ENCODE peak calls at places on chromosomes 5 and 9, in six cellular contexts. W is adipocyte, J is cardiac fibroblast, A is SJSA1, Y is cardiac muscle cell, F is OCI-LY7. Q is an unnamed sample.

GRCh38 chr9:126697350-126697749 is 83.6 kb downstream of the LMX1B start:
- DNase-seq in W (no peak), J (no peak), A (no peak), Y (no peak), F (no peak), Q (no peak)

GRCh38 chr5:64315778-64316177 is 150.1 kb downstream of the RNF180 start:
- DNase-seq in W (no peak), J (peak; percentile 12), A (no peak), Y (no peak), F (no peak), Q (no peak)

GRCh38 chr5:176887252-176887849 is 11.8 kb downstream of the HK3 start:
- DNase-seq in W (no peak), J (no peak), A (no peak), Y (no peak), F (no peak), Q (no peak)

GRCh38 chr9:95505676-95506437 is 10.9 kb downstream of the PTCH1 start:
- DNase-seq in W (peak; percentile 76), J (peak; percentile 48), A (peak; percentile 81), Y (peak; percentile 82), F (peak; percentile 81), Q (no peak)

GRCh38 chr5:78698218-78698751 is 49.7 kb upstream of the LHFPL2 start:
- DNase-seq in W (peak; percentile 66), J (peak; percentile 45), A (no peak), Y (peak; percentile 87), F (no peak), Q (no peak)

GRCh38 chr5:132099073-132099748 is 25.6 kb downstream of the CSF2 start:
- DNase-seq in W (no peak), J (peak; percentile 22), A (no peak), Y (no peak), F (no peak), Q (peak; percentile 73)

GRCh38 chr5:54743997-54744788 is 226.6 kb downstream of the SNX18 start:
- DNase-seq in W (peak; percentile 96), J (peak; percentile 96), A (peak; percentile 96), Y (peak; percentile 97), F (peak; percentile 50), Q (peak; percentile 75)

GRCh38 chr9:132439153-132439552 is 29.1 kb downstream of the CFAP77 start:
- DNase-seq in W (no peak), J (no peak), A (no peak), Y (no peak), F (no peak), Q (no peak)

GRCh38 chr5:30596495-30597064 is 596.9 kb upstream of the CDH6 start:
- DNase-seq in W (no peak), J (no peak), A (no peak), Y (no peak), F (no peak), Q (no peak)

GRCh38 chr5:95035891-95036675 is 248.8 kb downstream of the MCTP1 start:
- DNase-seq in W (peak; percentile 7), J (peak; percentile 66), A (no peak), Y (no peak), F (no peak), Q (no peak)

GRCh38 chr9:21680590-21680989 is 121.8 kb upstream of the MTAP start:
- DNase-seq in W (no peak), J (no peak), A (no peak), Y (no peak), F (no peak), Q (no peak)

GRCh38 chr9:121824651-121825480 is 173.4 kb downstream of the DAB2IP start:
- DNase-seq in W (peak; percentile 11), J (no peak), A (no peak), Y (peak; percentile 13), F (peak; percentile 24), Q (no peak)

GRCh38 chr5:33091571-33092363 is 349.0 kb upstream of the TARS1 start:
- DNase-seq in W (peak; percentile 86), J (peak; percentile 87), A (peak; percentile 77), Y (peak; percentile 71), F (no peak), Q (no peak)

GRCh38 chr5:56148453-56148971 is 84.6 kb downstream of the ANKRD55 start:
- DNase-seq in W (no peak), J (no peak), A (no peak), Y (no peak), F (no peak), Q (peak; percentile 92)

GRCh38 chr5:11619339-11620028 is 284.8 kb downstream of the CTNND2 start:
- DNase-seq in W (no peak), J (no peak), A (no peak), Y (no peak), F (peak; percentile 1), Q (peak; percentile 15)

GRCh38 chr5:66898241-66899039 is 298.2 kb downstream of the CD180 start:
- DNase-seq in W (no peak), J (peak; percentile 19), A (no peak), Y (no peak), F (no peak), Q (no peak)

GRCh38 chr9:129142115-129142514 is 30.9 kb downstream of the PTPA start:
- DNase-seq in W (no peak), J (no peak), A (no peak), Y (no peak), F (peak; percentile 44), Q (no peak)

GRCh38 chr5:97750576-97750975 is 567.5 kb upstream of the RIOK2 start:
- DNase-seq in W (no peak), J (peak; percentile 34), A (no peak), Y (peak; percentile 11), F (no peak), Q (no peak)

GRCh38 chr9:123089040-123089439 is 55.6 kb downstream of the GPR21 start:
- DNase-seq in W (no peak), J (no peak), A (no peak), Y (no peak), F (no peak), Q (no peak)

DNA sequence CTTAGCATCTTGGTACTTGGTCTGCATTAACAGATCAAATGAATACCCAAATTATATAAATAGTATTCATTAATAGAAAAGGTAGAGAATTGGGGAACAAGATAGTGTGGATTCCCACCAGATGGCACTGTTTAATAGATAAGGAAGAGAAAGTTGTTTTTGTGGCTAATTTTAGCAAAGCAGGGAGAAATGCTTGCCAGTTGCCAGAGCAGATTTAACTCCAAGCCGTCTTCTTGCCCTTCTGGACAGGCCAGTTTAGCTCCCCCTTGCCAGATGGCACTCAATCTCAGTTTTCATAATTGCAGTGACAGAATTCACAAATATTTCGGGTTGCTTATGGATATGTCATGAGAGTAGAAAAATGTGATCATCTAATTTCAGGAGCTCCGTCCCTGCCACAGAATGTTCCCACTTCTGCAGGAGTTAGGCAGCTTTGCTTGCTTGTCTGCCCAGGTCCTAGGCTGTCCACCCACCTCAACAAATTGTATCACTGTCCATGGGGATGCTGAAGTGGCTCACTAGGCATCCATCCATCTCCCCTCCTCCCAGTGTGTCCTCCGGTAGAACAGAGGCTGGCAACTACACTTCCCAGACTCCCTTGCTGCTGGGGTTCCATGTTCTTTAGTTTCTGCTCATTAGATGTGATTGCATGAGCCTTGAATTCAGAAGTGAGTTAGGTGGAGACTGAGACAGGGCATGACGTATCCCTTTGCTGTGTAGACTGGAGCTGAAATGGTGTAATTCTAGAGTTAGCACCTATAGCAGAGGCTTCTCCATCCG is 11.8 kb upstream of the HEXB start:
- DNase-seq in W (peak; percentile 78), J (peak; percentile 71), A (peak; percentile 35), Y (peak; percentile 66), F (peak; percentile 28), Q (peak; percentile 26)
- H3K4me3 ChIP-seq in W (peak overlapping the region; percentile 78), J (no peak overlapping the region), A (no peak overlapping the region), Y (no peak overlapping the region), F (no peak overlapping the region), Q (no peak overlapping the region)

GRCh38 chr9:88535226-88535931 is 401 bp downstream of the NXNL2 start:
- DNase-seq in W (no peak), J (no peak), A (no peak), Y (no peak), F (no peak), Q (no peak)
- H3K4me3 ChIP-seq in W (peak overlapping the region; percentile 72), J (peak overlapping the region; percentile 60), A (peak overlapping the region; percentile 29), Y (peak overlapping the region; percentile 39), F (no peak overlapping the region), Q (peak overlapping the region; percentile 49)

GRCh38 chr5:142320427-142320732 is 4.4 kb downstream of the SPRY4 start:
- DNase-seq in W (peak; percentile 34), J (peak; percentile 25), A (no peak), Y (no peak), F (no peak), Q (no peak)

GRCh38 chr5:142320851-142321560 is 3.8 kb downstream of the SPRY4 start:
- DNase-seq in W (peak; percentile 54), J (peak; percentile 55), A (peak; percentile 42), Y (peak; percentile 44), F (no peak), Q (peak; percentile 50)

GRCh38 chr5:142319560-142320426 is 5.0 kb downstream of the SPRY4 start:
- DNase-seq in W (peak; percentile 58), J (peak; percentile 74), A (no peak), Y (no peak), F (no peak), Q (no peak)

GRCh38 chr5:142317673-142318261 is 7.1 kb downstream of the SPRY4 start:
- DNase-seq in W (peak; percentile 44), J (peak; percentile 50), A (no peak), Y (no peak), F (no peak), Q (no peak)

DNA sequence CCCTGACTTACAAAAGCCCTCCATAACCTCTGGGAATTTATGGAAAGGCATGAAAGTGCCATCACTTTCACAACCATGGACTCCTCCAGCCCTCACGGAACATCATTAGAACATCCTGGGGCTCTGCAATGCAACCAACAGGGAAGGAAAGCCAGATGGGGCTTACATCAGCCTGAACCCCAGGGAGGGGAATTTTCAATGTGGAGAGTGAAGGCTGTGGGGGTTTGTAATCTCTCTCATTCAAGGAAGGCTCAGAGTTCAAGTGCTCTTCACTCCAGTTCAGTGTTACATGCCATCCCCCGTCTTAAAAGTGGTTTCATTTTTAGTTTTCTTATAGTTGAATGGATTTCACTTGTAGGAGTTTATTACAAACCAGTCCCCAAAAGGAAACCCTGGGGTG is 5.7 kb downstream of the SPRY4 start:
- DNase-seq in W (peak; percentile 60), J (peak; percentile 55), A (no peak), Y (no peak), F (no peak), Q (no peak)
- H3K4me3 ChIP-seq in W (peak overlapping the region; percentile 75), J (peak overlapping the region; percentile 95), A (no peak overlapping the region), Y (no peak overlapping the region), F (no peak overlapping the region), Q (no peak overlapping the region)

GRCh38 chr5:170388240-170388639 is 927 bp downstream of the KCNMB1 start:
- DNase-seq in W (no peak), J (no peak), A (no peak), Y (no peak), F (no peak), Q (no peak)

GRCh38 chr5:170389250-170389902 is at the start of gene KCNMB1:
- DNase-seq in W (no peak), J (no peak), A (no peak), Y (no peak), F (no peak), Q (no peak)

GRCh38 chr5:170390472-170390871 is 1.3 kb upstream of the KCNMB1 start:
- DNase-seq in W (no peak), J (no peak), A (no peak), Y (no peak), F (no peak), Q (no peak)

GRCh38 chr5:170387775-170388174 is 1.4 kb downstream of the KCNMB1 start:
- DNase-seq in W (no peak), J (no peak), A (no peak), Y (no peak), F (no peak), Q (no peak)

DNA sequence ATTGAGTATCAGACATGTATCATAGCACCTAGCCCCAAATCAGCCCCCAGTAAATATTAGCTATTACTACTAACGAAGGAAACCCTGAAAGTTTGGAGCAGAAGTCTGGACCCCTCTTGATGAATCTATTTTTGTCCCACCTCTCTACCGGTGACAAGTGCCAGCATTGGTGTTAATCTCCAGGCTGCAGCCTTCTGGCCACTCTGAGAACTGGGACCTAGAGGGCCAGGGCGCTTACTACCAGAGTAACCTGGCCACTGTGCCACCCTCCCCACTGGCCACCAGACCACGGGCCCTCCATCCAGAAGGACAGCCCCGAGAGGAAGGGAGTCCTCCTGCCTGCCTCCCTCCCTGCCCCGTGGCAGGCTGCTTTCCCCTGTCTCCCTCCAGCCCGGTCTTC is 349 bp downstream of the KCNMB1 start:
- DNase-seq in W (no peak), J (no peak), A (no peak), Y (no peak), F (no peak), Q (no peak)
- H3K4me3 ChIP-seq in W (no peak overlapping the region), J (no peak overlapping the region), A (no peak overlapping the region), Y (no peak overlapping the region), F (no peak overlapping the region), Q (no peak overlapping the region)